ENCODE peak calls at places on chromosomes 12 and 14, in ten cellular contexts. L is CD8-positive, alpha-beta T cell; A is fibroblast of lung; P is cardiac fibroblast; G is pancreas; C is heart left ventricle; U is cardiac muscle cell; T is gastrocnemius medialis; J is choroid plexus epithelial cell; Q is tibial nerve. N is an unnamed sample.

GRCh38 chr12:130832561-130833209 is 6.4 kb downstream of the STX2 start:
- DNase-seq in L (no peak), A (peak; percentile 68), P (peak; percentile 74), G (no peak), C (no peak), U (no peak), T (no peak), J (peak; percentile 78), Q (no peak), N (no peak)

GRCh38 chr14:52068741-52069616 is at the start of gene NID2:
- DNase-seq in L (peak; percentile 18), A (peak; percentile 88), P (peak; percentile 97), G (peak; percentile 78), C (peak; percentile 91), U (peak; percentile 95), T (peak; percentile 50), J (peak; percentile 97), Q (peak; percentile 83), N (no peak)

GRCh38 chr12:40010899-40011774 is 94.7 kb downstream of the SLC2A13 start:
- DNase-seq in L (peak; percentile 51), A (peak; percentile 52), P (peak; percentile 90), G (peak; percentile 56), C (peak; percentile 56), U (peak; percentile 80), T (peak; percentile 12), J (peak; percentile 89), Q (peak; percentile 16), N (peak; percentile 44)

GRCh38 chr12:121520119-121520518 is 60.7 kb downstream of the KDM2B start:
- DNase-seq in L (no peak), A (no peak), P (no peak), G (no peak), C (no peak), U (no peak), T (no peak), J (no peak), Q (no peak), N (no peak)

GRCh38 chr12:80943345-80943744 is 5.6 kb upstream of the LIN7A start:
- DNase-seq in L (no peak), A (no peak), P (no peak), G (no peak), C (no peak), U (no peak), T (no peak), J (no peak), Q (no peak), N (no peak)

GRCh38 chr14:89892953-89893352 is 61.6 kb downstream of the EFCAB11 start:
- DNase-seq in L (no peak), A (no peak), P (no peak), G (no peak), C (no peak), U (no peak), T (no peak), J (no peak), Q (no peak), N (no peak)

GRCh38 chr12:120764766-120765165 is 39.1 kb downstream of the ACADS start:
- DNase-seq in L (no peak), A (no peak), P (no peak), G (no peak), C (no peak), U (no peak), T (no peak), J (no peak), Q (no peak), N (no peak)

GRCh38 chr14:101719708-101720107 is 41.8 kb upstream of the PPP2R5C start:
- DNase-seq in L (no peak), A (no peak), P (no peak), G (no peak), C (no peak), U (peak; percentile 60), T (no peak), J (no peak), Q (no peak), N (no peak)

GRCh38 chr14:80926706-80927384 is 14.7 kb downstream of the CEP128 start:
- DNase-seq in L (no peak), A (peak; percentile 66), P (peak; percentile 70), G (no peak), C (no peak), U (peak; percentile 69), T (no peak), J (peak; percentile 52), Q (no peak), N (peak; percentile 46)

GRCh38 chr14:87712386-87713113 is 280.4 kb downstream of the GALC start:
- DNase-seq in L (no peak), A (peak; percentile 3), P (no peak), G (no peak), C (no peak), U (no peak), T (no peak), J (no peak), Q (no peak), N (no peak)

GRCh38 chr14:99524804-99525698 is 43.8 kb downstream of the CCNK start:
- DNase-seq in L (no peak), A (peak; percentile 68), P (peak; percentile 51), G (no peak), C (no peak), U (peak; percentile 47), T (no peak), J (peak; percentile 54), Q (no peak), N (no peak)

GRCh38 chr12:48024735-48025134 is 20.5 kb upstream of the COL2A1 start:
- DNase-seq in L (no peak), A (no peak), P (no peak), G (no peak), C (no peak), U (no peak), T (no peak), J (no peak), Q (no peak), N (no peak)

GRCh38 chr12:116559080-116559329 is 176 bp upstream of the MAP1LC3B2 start:
- DNase-seq in L (no peak), A (no peak), P (no peak), G (no peak), C (no peak), U (no peak), T (no peak), J (no peak), Q (no peak), N (no peak)

GRCh38 chr12:124613151-124613585 is 45.8 kb upstream of the NCOR2 start:
- DNase-seq in L (no peak), A (peak; percentile 72), P (peak; percentile 88), G (no peak), C (no peak), U (no peak), T (no peak), J (peak; percentile 84), Q (no peak), N (no peak)

GRCh38 chr12:121232977-121233627 is 23.2 kb downstream of the P2RX4 start:
- DNase-seq in L (no peak), A (no peak), P (no peak), G (no peak), C (no peak), U (no peak), T (no peak), J (no peak), Q (no peak), N (no peak)

GRCh38 chr14:90698379-90698869 is 117.8 kb downstream of the TTC7B start:
- DNase-seq in L (no peak), A (peak; percentile 74), P (peak; percentile 48), G (peak; percentile 23), C (peak; percentile 75), U (no peak), T (peak; percentile 58), J (peak; percentile 71), Q (peak; percentile 18), N (no peak)

DNA sequence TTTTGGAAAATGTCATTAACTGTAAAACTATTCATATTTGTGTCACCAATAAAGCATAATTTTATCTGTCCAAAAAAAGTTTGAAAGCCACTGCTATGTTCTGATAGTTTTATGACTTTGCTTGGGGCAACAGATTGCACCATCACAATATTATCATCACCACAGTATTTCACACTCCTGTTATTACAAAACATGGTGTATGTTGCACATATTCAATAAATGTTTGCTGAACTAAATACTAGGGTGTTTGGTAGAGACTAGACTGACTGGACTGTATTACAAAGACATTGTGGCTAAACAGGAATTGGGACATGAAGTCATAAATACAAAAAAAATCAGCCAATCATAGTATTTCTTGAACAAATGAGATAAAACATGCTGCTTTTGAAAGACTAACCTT is 55.1 kb downstream of the PAWR start:
- DNase-seq in L (no peak), A (no peak), P (peak; percentile 67), G (no peak), C (no peak), U (no peak), T (no peak), J (peak; percentile 64), Q (no peak), N (peak; percentile 72)
- H3K4me3 ChIP-seq in L (no peak overlapping the region), A (no peak overlapping the region), P (no peak overlapping the region), G (no peak overlapping the region), C (no peak overlapping the region), U (no peak overlapping the region), T (no peak overlapping the region), J (no peak overlapping the region), Q (no peak overlapping the region), N (no peak overlapping the region)

DNA sequence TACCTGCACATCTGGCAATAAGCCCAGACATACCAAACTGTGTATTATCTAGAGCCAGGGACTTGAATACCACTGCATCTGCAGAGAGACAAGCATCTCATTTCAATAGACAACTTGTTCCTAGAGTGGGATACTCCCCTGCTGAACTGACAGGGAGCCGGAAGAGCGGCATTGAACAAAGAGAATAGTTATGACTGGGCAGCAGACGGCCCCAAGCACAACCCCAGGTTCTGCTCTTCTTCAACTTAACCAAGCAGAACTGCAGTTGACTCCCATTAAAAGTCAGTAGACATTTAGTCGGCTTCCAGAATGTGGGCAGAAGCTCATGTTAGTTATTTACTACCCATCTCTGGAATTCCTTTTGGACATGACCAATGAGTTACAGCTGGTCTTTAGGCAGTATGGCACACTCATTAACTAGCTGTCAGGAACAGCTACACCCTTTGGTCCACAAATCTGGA is 112.9 kb downstream of the HMGA2 start:
- DNase-seq in L (no peak), A (peak; percentile 38), P (no peak), G (no peak), C (no peak), U (no peak), T (no peak), J (peak; percentile 54), Q (no peak), N (peak; percentile 83)
- TF ChIP-seq CTCF in L (no peak), A (no peak), P (no peak), G (no peak), C (no peak), U (no peak), T (no peak), J (no peak), Q (no peak), N (no peak)

GRCh38 chr14:95495093-95495492 is 21.4 kb downstream of the SYNE3 start:
- DNase-seq in L (no peak), A (no peak), P (no peak), G (no peak), C (no peak), U (no peak), T (no peak), J (no peak), Q (no peak), N (no peak)
- H3K4me3 ChIP-seq in L (no peak overlapping the region), A (no peak overlapping the region), P (no peak overlapping the region), G (no peak overlapping the region), C (no peak overlapping the region), U (no peak overlapping the region), T (no peak overlapping the region), J (no peak overlapping the region), Q (no peak overlapping the region), N (no peak overlapping the region)

DNA sequence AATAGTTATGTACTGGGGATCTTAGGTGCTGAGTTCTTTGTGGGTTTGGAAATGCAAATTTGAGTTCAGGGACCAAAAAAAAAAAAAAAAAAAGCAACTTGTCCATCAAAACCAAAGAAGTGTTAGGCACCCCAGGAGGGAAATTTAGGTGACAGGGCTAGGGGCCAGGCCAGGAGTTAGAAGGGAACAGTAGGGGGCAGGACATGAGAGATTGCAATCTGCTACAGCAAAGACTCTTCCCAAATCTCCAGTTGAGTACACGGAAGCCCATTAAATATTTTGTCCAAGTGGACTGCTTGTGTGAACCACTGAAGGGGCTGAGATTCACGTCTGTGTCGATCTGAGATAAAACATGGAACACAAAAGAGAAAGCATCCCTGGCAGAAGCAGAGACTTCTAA is 52.8 kb downstream of the TSPAN19 start:
- DNase-seq in L (no peak), A (no peak), P (no peak), G (no peak), C (no peak), U (no peak), T (no peak), J (no peak), Q (no peak), N (no peak)
- TF ChIP-seq CTCF in L (no peak), A (peak; percentile 2), P (no peak), G (no peak), C (no peak), U (no peak), T (no peak), J (peak; percentile 2), Q (no peak), N (no peak)